ENCODE peak calls at places on chromosomes 12 and 14, in four cellular contexts. C is CD8-positive, alpha-beta T cell; Q is IMR-90; U is fibroblast of mammary gland. V is an unnamed sample.

GRCh38 chr12:1355396-1355795 is 239.0 kb downstream of the FBXL14 start:
- DNase-seq in Q (peak), C (no peak), U (peak), V (no peak)

GRCh38 chr14:92529895-92530294 is 16.3 kb downstream of the RIN3 start:
- DNase-seq in Q (no peak), U (peak), C (no peak), V (no peak)

GRCh38 chr14:102819176-102819628 is 42.0 kb downstream of the TRAF3 start:
- DNase-seq in Q (no peak), U (no peak), C (peak), V (no peak)

GRCh38 chr14:23357261-23357660 is 4.6 kb upstream of the SLC22A17 start:
- DNase-seq in Q (no peak), C (no peak), U (no peak), V (no peak)

GRCh38 chr12:121392325-121392716 is 7.6 kb upstream of the RNF34 start:
- DNase-seq in Q (no peak), C (no peak), U (no peak), V (no peak)

GRCh38 chr14:103930051-103930604 is 1.9 kb downstream of the TDRD9 start:
- DNase-seq in C (no peak), U (no peak), Q (no peak), V (no peak)

GRCh38 chr12:87469295-87469694 is 559.9 kb downstream of the C12orf50 start:
- DNase-seq in U (no peak), C (no peak), Q (peak), V (no peak)

GRCh38 chr12:51812871-51813270 is 35.6 kb downstream of the FIGNL2 start:
- DNase-seq in C (no peak), U (no peak), Q (no peak), V (no peak)

GRCh38 chr12:96907681-96908163 is 665 bp downstream of the NEDD1 start:
- DNase-seq in U (peak), C (peak), Q (peak), V (peak)

GRCh38 chr14:53842938-53843337 is 113.7 kb downstream of the BMP4 start:
- DNase-seq in C (no peak), U (no peak), Q (peak), V (no peak)

GRCh38 chr12:3543826-3544225 is 52.8 kb downstream of the PRMT8 start:
- DNase-seq in Q (no peak), C (no peak), U (no peak), V (no peak)

GRCh38 chr12:24853588-24853987 is 95.3 kb downstream of the BCAT1 start:
- DNase-seq in Q (peak), U (peak), C (no peak), V (no peak)

GRCh38 chr12:81942588-81942987 is 183.4 kb upstream of the PPFIA2 start:
- DNase-seq in Q (no peak), C (no peak), U (no peak), V (no peak)

GRCh38 chr12:24970177-24970576 is 21.3 kb upstream of the BCAT1 start:
- DNase-seq in Q (no peak), C (no peak), U (no peak), V (no peak)

GRCh38 chr12:69024413-69024812 is 91.4 kb upstream of the CPM start:
- DNase-seq in C (no peak), Q (no peak), U (peak), V (no peak)

GRCh38 chr14:28656704-28657255 is 109.8 kb upstream of the FOXG1 start:
- DNase-seq in U (peak), Q (no peak), C (no peak), V (no peak)

GRCh38 chr14:70641548-70642312 is at the start of gene TTC9:
- DNase-seq in U (no peak), C (peak), Q (no peak), V (no peak)

GRCh38 chr12:123335490-123335889 is 29.2 kb downstream of the SBNO1 start:
- DNase-seq in U (no peak), C (no peak), Q (no peak), V (no peak)

GRCh38 chr12:70645494-70646317 is 8.5 kb upstream of the PTPRB start:
- DNase-seq in C (no peak), Q (peak), U (peak), V (no peak)

GRCh38 chr12:132523576-132524331 is 33.8 kb downstream of the FBRSL1 start:
- DNase-seq in U (peak), C (peak), Q (peak), V (peak)

GRCh38 chr14:100584056-100585031 is 2.9 kb downstream of the BEGAIN start:
- DNase-seq in Q (no peak), U (no peak), C (no peak), V (no peak)

GRCh38 chr12:95130096-95130495 is 56.7 kb upstream of the NR2C1 start:
- DNase-seq in U (no peak), C (no peak), Q (peak), V (no peak)

DNA sequence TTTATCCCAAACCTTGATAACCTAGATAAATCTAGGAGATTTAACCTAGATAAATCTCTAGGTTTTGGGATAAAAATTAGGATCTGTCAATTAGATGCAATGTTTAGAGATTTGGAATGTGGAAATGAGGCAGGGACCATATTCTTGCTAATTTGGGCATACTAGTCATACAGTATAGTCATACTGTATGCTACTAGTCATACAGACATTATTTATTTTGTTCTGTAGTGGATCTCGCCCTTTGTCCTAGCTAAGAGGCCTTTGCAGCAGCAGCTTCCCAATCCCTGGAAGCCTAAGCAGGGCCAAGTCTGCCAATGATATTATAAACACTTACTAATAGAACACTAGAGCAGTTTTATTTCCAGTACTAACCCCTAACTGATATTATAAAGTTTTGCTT is 136.4 kb downstream of the CEP128 start:
- DNase-seq in Q (peak), U (peak), C (no peak), V (no peak)
- TF ChIP-seq CTCF in Q (no peak), U (no peak), C (no peak), V (no peak)

GRCh38 chr12:125773033-125773432 is 707.8 kb downstream of the AACS start:
- DNase-seq in C (no peak), U (peak), Q (no peak), V (peak)

GRCh38 chr12:125776212-125776611 is 711.0 kb downstream of the AACS start:
- DNase-seq in Q (no peak), C (no peak), U (no peak), V (no peak)

GRCh38 chr12:125775507-125775906 is 710.3 kb downstream of the AACS start:
- DNase-seq in C (no peak), U (no peak), Q (no peak), V (no peak)

DNA sequence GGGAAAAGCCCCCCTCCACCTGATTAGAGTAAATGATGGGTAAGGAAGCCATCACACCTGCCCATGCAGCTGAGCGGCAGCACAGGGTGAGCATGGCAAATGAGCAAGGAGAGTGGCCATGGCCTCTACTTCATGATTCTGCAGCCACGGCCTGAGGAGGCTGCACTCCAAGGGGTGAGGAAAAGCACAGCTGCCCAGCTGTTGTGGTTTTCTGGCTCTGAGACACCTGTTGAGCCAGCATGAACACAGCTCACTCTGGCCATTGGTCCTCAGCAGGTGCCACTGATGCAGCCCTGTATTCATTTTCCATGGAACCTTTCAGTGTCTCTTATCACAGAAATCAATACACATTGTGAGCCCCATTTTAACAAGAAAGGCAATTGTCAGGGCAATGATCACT is 707.2 kb downstream of the AACS start:
- DNase-seq in Q (no peak), C (no peak), U (no peak), V (no peak)
- TF ChIP-seq CTCF in Q (no peak), C (no peak), U (no peak), V (no peak)

GRCh38 chr14:93734961-93735360 is 53.3 kb downstream of the PRIMA1 start:
- DNase-seq in C (no peak), U (no peak), Q (no peak), V (no peak)

GRCh38 chr14:93737574-93737973 is 50.7 kb downstream of the PRIMA1 start:
- DNase-seq in U (no peak), C (no peak), Q (no peak), V (no peak)

GRCh38 chr14:93734086-93734822 is 54.0 kb downstream of the PRIMA1 start:
- DNase-seq in C (no peak), U (no peak), Q (no peak), V (no peak)

GRCh38 chr14:93733646-93734045 is 54.6 kb downstream of the PRIMA1 start:
- DNase-seq in U (no peak), Q (no peak), C (no peak), V (no peak)

DNA sequence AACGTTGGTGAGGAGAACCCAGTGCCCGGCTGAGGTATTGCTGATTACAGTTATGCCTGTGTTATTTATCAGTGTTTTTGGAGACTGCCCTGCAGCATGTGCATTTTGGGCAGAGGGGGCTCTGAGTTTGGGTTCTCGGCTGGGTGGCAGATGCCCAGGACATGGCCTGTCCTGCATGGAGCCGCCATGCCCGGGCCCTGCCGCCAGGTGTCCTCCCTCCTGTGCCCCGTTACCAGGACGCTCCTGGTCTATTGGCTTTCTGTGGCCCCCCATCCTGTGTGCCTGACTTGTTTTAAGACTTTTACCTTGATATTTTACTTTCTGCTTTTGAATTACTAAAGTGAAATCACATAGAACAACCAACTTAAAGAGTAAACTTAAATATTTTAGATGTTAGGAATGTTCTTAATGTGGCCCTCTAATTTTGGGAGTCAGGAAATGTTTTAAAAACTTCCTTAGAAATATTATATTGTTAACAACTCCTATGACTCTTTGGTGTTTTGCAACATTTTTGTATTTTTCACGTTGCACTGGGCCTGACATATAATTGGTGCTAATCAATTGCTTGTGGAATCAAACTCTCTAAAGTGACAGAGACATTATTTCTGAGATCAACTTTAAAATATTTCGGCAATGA is 51.8 kb downstream of the PRIMA1 start:
- DNase-seq in U (no peak), C (no peak), Q (no peak), V (no peak)
- TF ChIP-seq CTCF in U (no peak), C (no peak), Q (no peak), V (no peak)

GRCh38 chr14:82710257-82710841 is 1176.7 kb upstream of the SEL1L start:
- DNase-seq in Q (peak), C (no peak), U (peak), V (no peak)
- TF ChIP-seq CTCF in Q (peak), C (no peak), U (peak), V (peak)

DNA sequence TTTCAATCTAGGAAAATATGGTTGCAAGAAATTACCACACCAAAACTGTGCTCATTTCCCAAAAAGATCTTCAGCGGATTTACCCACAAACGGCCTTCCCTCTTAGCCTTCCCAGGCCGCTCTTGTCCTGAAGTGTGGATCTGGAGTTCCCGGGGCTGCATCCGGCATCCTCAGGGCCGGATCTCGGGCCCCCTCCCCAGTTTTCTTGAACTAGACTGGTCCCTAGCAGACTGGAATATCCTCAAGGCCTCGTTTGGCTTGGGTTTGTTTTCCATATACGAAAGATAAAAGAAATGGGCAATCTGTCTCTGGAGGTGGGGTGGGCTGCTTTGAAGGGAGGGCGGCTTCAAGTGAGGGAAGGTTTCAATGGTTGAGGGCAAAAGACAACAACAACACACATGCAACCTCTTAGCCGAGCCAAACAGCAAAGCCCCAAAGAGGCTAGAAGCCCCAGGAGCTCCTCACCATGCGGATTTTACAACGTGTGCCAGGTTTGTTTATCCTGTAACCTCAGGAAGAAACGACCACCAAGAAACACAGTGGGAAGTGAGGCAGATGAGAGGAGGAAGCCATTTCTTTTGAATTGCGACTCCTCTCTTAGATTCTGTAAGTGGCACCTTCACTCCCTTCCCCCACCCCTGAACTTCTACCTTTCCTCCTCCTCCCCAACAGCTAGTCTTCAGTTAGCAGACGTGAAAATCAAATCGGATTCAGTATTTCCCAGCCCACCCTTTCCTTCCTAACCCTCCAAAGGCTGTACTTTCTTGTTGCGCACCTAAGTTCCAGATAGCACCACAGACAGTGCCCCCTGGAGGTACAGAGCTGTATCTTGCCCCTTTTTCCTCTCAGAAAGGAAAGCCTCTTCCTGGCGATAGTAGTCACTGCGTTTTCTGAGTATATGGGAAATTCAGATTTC is 2.6 kb downstream of the MYF6 start:
- DNase-seq in C (no peak), U (no peak), Q (no peak), V (no peak)
- TF ChIP-seq CTCF in C (no peak), U (peak), Q (no peak), V (no peak)

GRCh38 chr14:59583755-59584154 is 7.1 kb upstream of the CCDC175 start:
- DNase-seq in C (no peak), Q (peak), U (peak), V (no peak)
- TF ChIP-seq CTCF in C (no peak), Q (no peak), U (peak), V (no peak)

GRCh38 chr12:80413462-80413861 is 30.6 kb upstream of the PTPRQ start:
- DNase-seq in C (no peak), U (peak), Q (no peak), V (no peak)
- TF ChIP-seq CTCF in C (no peak), U (peak), Q (peak), V (no peak)

GRCh38 chr12:15806826-15807225 is 17.6 kb upstream of the EPS8 start:
- DNase-seq in C (no peak), U (no peak), Q (no peak), V (no peak)

GRCh38 chr12:15800278-15800677 is 11.1 kb upstream of the EPS8 start:
- DNase-seq in U (no peak), C (no peak), Q (no peak), V (no peak)

GRCh38 chr12:15796493-15797141 is 7.4 kb upstream of the EPS8 start:
- DNase-seq in U (peak), Q (peak), C (no peak), V (no peak)

GRCh38 chr12:15797818-15798217 is 8.6 kb upstream of the EPS8 start:
- DNase-seq in U (no peak), Q (no peak), C (no peak), V (no peak)

DNA sequence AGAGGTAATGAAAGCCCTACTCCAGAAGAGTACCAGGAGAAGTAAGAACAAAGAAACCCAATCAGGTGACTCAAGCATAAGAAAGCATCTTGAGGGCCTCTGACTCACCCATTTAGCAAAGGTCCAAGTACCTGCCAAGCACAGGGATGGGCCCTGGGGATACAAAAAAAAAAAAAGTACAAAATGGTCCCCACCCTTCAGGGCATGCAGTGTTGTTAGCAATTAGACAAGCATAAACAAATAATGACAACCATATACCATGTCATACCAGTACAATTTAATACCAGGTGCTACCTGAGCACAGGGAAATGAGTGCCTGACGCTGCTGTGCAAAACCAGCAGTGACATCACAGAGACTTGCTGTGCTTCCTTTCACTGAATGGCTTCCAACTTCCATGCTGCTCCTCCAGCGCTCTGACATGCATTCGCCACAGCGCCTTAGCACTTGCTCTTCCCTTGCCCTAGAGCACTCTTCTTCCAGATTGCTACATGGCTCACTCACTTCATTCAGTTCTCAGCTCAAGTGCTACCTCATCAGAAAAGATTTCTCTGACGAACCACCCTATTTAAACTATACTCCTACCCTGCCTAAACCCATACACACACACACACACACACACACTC is 12.7 kb upstream of the EPS8 start:
- DNase-seq in C (no peak), U (no peak), Q (peak), V (no peak)
- TF ChIP-seq CTCF in C (no peak), U (no peak), Q (no peak), V (no peak)

GRCh38 chr14:80213602-80214001 is 2.3 kb upstream of the DIO2 start:
- DNase-seq in U (peak), C (no peak), Q (peak), V (peak)
- TF ChIP-seq CTCF in U (peak), C (no peak), Q (peak), V (no peak)

GRCh38 chr14:40413146-40413545 is 980.9 kb upstream of the FBXO33 start:
- DNase-seq in U (no peak), C (no peak), Q (no peak), V (no peak)

GRCh38 chr14:40417777-40418401 is 985.7 kb upstream of the FBXO33 start:
- DNase-seq in Q (no peak), U (peak), C (no peak), V (no peak)
- TF ChIP-seq CTCF in Q (no peak), U (peak), C (peak), V (peak)

V was measured in tibial nerve.